ENCODE peak calls at places on chromosome 4, in seven cellular contexts. M, D, K, R, H, Z and P are unnamed samples.

GRCh38 chr4:151721466-151721865 is 39.3 kb downstream of the GATB start:
- DNase-seq in M (no peak), D (no peak), K (no peak), R (no peak), H (no peak), Z (no peak), P (no peak)

GRCh38 chr4:30828290-30828926 is 108.2 kb downstream of the PCDH7 start:
- DNase-seq in M (peak; percentile 34), D (no peak), K (no peak), R (no peak), H (peak; percentile 4), Z (no peak), P (no peak)

GRCh38 chr4:74376888-74377483 is 12.0 kb downstream of the EREG start:
- DNase-seq in M (peak; percentile 29), D (peak; percentile 48), K (no peak), R (no peak), H (peak; percentile 26), Z (peak; percentile 46), P (peak; percentile 61)

GRCh38 chr4:122458625-122459024 is 2.1 kb upstream of the IL2 start:
- DNase-seq in M (no peak), D (peak; percentile 4), K (peak; percentile 18), R (no peak), H (no peak), Z (no peak), P (no peak)

GRCh38 chr4:123037809-123038208 is 115.4 kb upstream of the NUDT6 start:
- DNase-seq in M (no peak), D (peak; percentile 35), K (no peak), R (no peak), H (peak; percentile 14), Z (no peak), P (no peak)

GRCh38 chr4:6568689-6569332 is 6.2 kb upstream of the MAN2B2 start:
- DNase-seq in M (peak; percentile 25), D (peak; percentile 70), K (no peak), R (no peak), H (peak; percentile 54), Z (no peak), P (peak; percentile 35)

GRCh38 chr4:184792950-184793555 is 32.7 kb downstream of the ACSL1 start:
- DNase-seq in M (peak; percentile 56), D (peak; percentile 89), K (peak; percentile 34), R (peak; percentile 13), H (peak; percentile 89), Z (peak; percentile 70), P (no peak)

GRCh38 chr4:108030332-108030731 is 40.6 kb downstream of the HADH start:
- DNase-seq in M (peak; percentile 60), D (peak; percentile 77), K (peak; percentile 61), R (peak; percentile 37), H (peak; percentile 5), Z (no peak), P (peak; percentile 24)

GRCh38 chr4:54971474-54971950 is 153.9 kb downstream of the KDR start:
- DNase-seq in M (peak; percentile 18), D (peak; percentile 29), K (no peak), R (no peak), H (peak; percentile 14), Z (peak; percentile 58), P (peak; percentile 37)

GRCh38 chr4:122775987-122776836 is 43.7 kb downstream of the BBS12 start:
- DNase-seq in M (no peak), D (no peak), K (no peak), R (no peak), H (no peak), Z (no peak), P (no peak)

GRCh38 chr4:7068279-7068842 is 497 bp upstream of the GRPEL1 start:
- DNase-seq in M (no peak), D (no peak), K (no peak), R (no peak), H (no peak), Z (no peak), P (no peak)

GRCh38 chr4:120841580-120841979 is 80.9 kb downstream of the PRDM5 start:
- DNase-seq in M (no peak), D (no peak), K (no peak), R (no peak), H (no peak), Z (no peak), P (no peak)

GRCh38 chr4:154467886-154468285 is 23.7 kb downstream of the DCHS2 start:
- DNase-seq in M (no peak), D (peak; percentile 51), K (no peak), R (no peak), H (no peak), Z (no peak), P (no peak)

GRCh38 chr4:140097572-140097971 is 56.4 kb downstream of the MAML3 start:
- DNase-seq in M (no peak), D (no peak), K (no peak), R (no peak), H (no peak), Z (no peak), P (no peak)

GRCh38 chr4:76610751-76611150 is 175.7 kb downstream of the SHROOM3 start:
- DNase-seq in M (no peak), D (no peak), K (no peak), R (no peak), H (no peak), Z (no peak), P (no peak)

GRCh38 chr4:76867880-76868655 is 29.9 kb downstream of the SOWAHB start:
- DNase-seq in M (no peak), D (no peak), K (no peak), R (no peak), H (no peak), Z (no peak), P (no peak)

GRCh38 chr4:98728433-98728832 is 70.0 kb upstream of the TSPAN5 start:
- DNase-seq in M (no peak), D (peak; percentile 57), K (no peak), R (no peak), H (peak; percentile 45), Z (peak; percentile 19), P (no peak)

GRCh38 chr4:75723802-75724065 is 643 bp upstream of the USO1 start:
- DNase-seq in M (no peak), D (no peak), K (no peak), R (no peak), H (no peak), Z (no peak), P (no peak)

GRCh38 chr4:52091811-52092210 is 40.7 kb downstream of the SPATA18 start:
- DNase-seq in M (no peak), D (peak; percentile 58), K (no peak), R (no peak), H (no peak), Z (no peak), P (no peak)

GRCh38 chr4:25104561-25104960 is 55.7 kb downstream of the SEPSECS start:
- DNase-seq in M (no peak), D (no peak), K (no peak), R (no peak), H (no peak), Z (no peak), P (no peak)